ENCODE peak calls at places on chromosomes 4 and X, in four cellular contexts. J, T, I and Z are unnamed samples.

GRCh38 chrX:23524467-23524866 is 142.8 kb upstream of the PRDX4 start:
- DNase-seq in I (no peak), T (no peak), J (no peak), Z (no peak)

GRCh38 chrX:14832151-14832550 is 40.7 kb downstream of the FANCB start:
- DNase-seq in I (no peak), T (no peak), J (no peak), Z (no peak)

GRCh38 chr4:169040559-169041261 is 30.7 kb upstream of the CBR4 start:
- DNase-seq in I (no peak), J (peak; percentile 68), T (no peak), Z (no peak)

GRCh38 chr4:16382571-16382970 is 156.3 kb upstream of the TAPT1 start:
- DNase-seq in T (no peak), J (no peak), I (no peak), Z (no peak)

GRCh38 chr4:99715286-99715685 is 57.7 kb upstream of the C4orf54 start:
- DNase-seq in T (no peak), I (no peak), J (no peak), Z (no peak)

GRCh38 chrX:118679290-118679689 is 48.1 kb upstream of the IL13RA1 start:
- DNase-seq in J (no peak), T (no peak), I (no peak), Z (no peak)

GRCh38 chr4:173518419-173519102 is 11.5 kb downstream of the HAND2 start:
- DNase-seq in J (no peak), T (no peak), I (no peak), Z (no peak)

GRCh38 chr4:177008071-177008835 is 215.5 kb upstream of the VEGFC start:
- DNase-seq in I (no peak), J (no peak), T (no peak), Z (no peak)

GRCh38 chrX:44332437-44332836 is 11.0 kb downstream of the EFHC2 start:
- DNase-seq in I (no peak), T (no peak), J (no peak), Z (no peak)

GRCh38 chr4:115187136-115187535 is 73.7 kb upstream of the NDST4 start:
- DNase-seq in I (no peak), T (no peak), J (no peak), Z (no peak)

GRCh38 chrX:68807818-68808217 is 21.0 kb upstream of the EFNB1 start:
- DNase-seq in T (no peak), J (no peak), I (peak; percentile 18), Z (no peak)

GRCh38 chr4:112075129-112075753 is 70.0 kb upstream of the FAM241A start:
- DNase-seq in I (peak; percentile 67), T (no peak), J (no peak), Z (peak; percentile 4)

GRCh38 chr4:98873059-98873458 is 55.9 kb downstream of the EIF4E start:
- DNase-seq in T (no peak), I (no peak), J (no peak), Z (no peak)

GRCh38 chrX:95703696-95704095 is 980.9 kb upstream of the DIAPH2 start:
- DNase-seq in T (no peak), I (no peak), J (no peak), Z (no peak)

GRCh38 chrX:56530011-56530410 is 33.4 kb upstream of the UBQLN2 start:
- DNase-seq in J (no peak), I (no peak), T (no peak), Z (no peak)

GRCh38 chrX:48532201-48532600 is 7.3 kb upstream of the TBC1D25 start:
- DNase-seq in J (no peak), I (no peak), T (no peak), Z (no peak)

GRCh38 chr4:14196141-14196540 is 568.6 kb upstream of the BOD1L1 start:
- DNase-seq in J (peak; percentile 61), T (no peak), I (no peak), Z (peak; percentile 11)

GRCh38 chr4:143215873-143216272 is 31.2 kb downstream of the USP38 start:
- DNase-seq in T (no peak), J (no peak), I (no peak), Z (no peak)

GRCh38 chr4:6939761-6940743 is 30.4 kb downstream of the TBC1D14 start:
- DNase-seq in J (no peak), T (no peak), I (no peak), Z (no peak)

GRCh38 chr4:64584981-64585557 is 175.8 kb upstream of the TECRL start:
- DNase-seq in I (peak; percentile 3), T (no peak), J (no peak), Z (no peak)